ENCODE peak calls at places on chromosomes 11 and 22, in six cellular contexts. E, A, K, M, V and Y are unnamed samples.

GRCh38 chr22:40396882-40397281 is 26.5 kb downstream of the SGSM3 start:
- DNase-seq in E (no peak), A (no peak), K (peak), M (peak), V (no peak), Y (peak)

GRCh38 chr11:36122715-36123114 is 166.5 kb downstream of the COMMD9 start:
- DNase-seq in E (no peak), A (no peak), K (no peak), M (no peak), V (no peak), Y (peak)

GRCh38 chr11:316031-316701 is 2.3 kb downstream of the IFITM1 start:
- DNase-seq in E (no peak), A (peak), K (peak), M (peak), V (no peak), Y (no peak)

GRCh38 chr11:5234390-5234834 is at the start of gene HBD:
- DNase-seq in E (no peak), A (no peak), K (no peak), M (no peak), V (no peak), Y (no peak)

GRCh38 chr11:72770799-72771198 is 18.6 kb upstream of the ARAP1 start:
- DNase-seq in E (no peak), A (no peak), K (no peak), M (no peak), V (no peak), Y (no peak)

GRCh38 chr11:2691991-2692841 is 7.6 kb downstream of the KCNQ1OT1 start:
- DNase-seq in E (no peak), A (no peak), K (no peak), M (no peak), V (no peak), Y (no peak)

GRCh38 chr11:44658451-44658850 is 68.3 kb upstream of the TSPAN18 start:
- DNase-seq in E (no peak), A (no peak), K (peak), M (no peak), V (no peak), Y (no peak)

GRCh38 chr11:124301482-124301881 is 12.3 kb downstream of the OR8D1 start:
- DNase-seq in E (no peak), A (no peak), K (no peak), M (no peak), V (no peak), Y (no peak)

GRCh38 chr22:37953062-37953436 is 352 bp downstream of the C22orf23 start:
- DNase-seq in E (no peak), A (peak), K (no peak), M (peak), V (no peak), Y (no peak)

GRCh38 chr11:63687845-63688244 is 6.5 kb downstream of the RTN3 start:
- DNase-seq in E (no peak), A (no peak), K (no peak), M (no peak), V (no peak), Y (no peak)

GRCh38 chr11:93861808-93862207 is 11.4 kb upstream of the VSTM5 start:
- DNase-seq in E (no peak), A (no peak), K (no peak), M (no peak), V (no peak), Y (no peak)

GRCh38 chr11:15038963-15039362 is 34.4 kb upstream of the CALCB start:
- DNase-seq in E (no peak), A (no peak), K (peak), M (no peak), V (peak), Y (no peak)

GRCh38 chr11:2151500-2152257 is 9.3 kb downstream of the INS start:
- DNase-seq in E (no peak), A (peak), K (peak), M (peak), V (peak), Y (peak)

GRCh38 chr11:44456544-44457270 is 108.8 kb upstream of the CD82 start:
- DNase-seq in E (no peak), A (no peak), K (peak), M (peak), V (peak), Y (peak)

GRCh38 chr11:86990520-86990919 is 35.3 kb upstream of the FZD4 start:
- DNase-seq in E (no peak), A (no peak), K (no peak), M (no peak), V (peak), Y (no peak)

GRCh38 chr11:66548774-66549630 is 2.3 kb downstream of the ACTN3 start:
- DNase-seq in E (no peak), A (no peak), K (no peak), M (no peak), V (no peak), Y (no peak)
- TF ChIP-seq JUND in E (no peak), A (no peak), K (no peak), M (no peak), V (no peak), Y (no peak)

GRCh38 chr11:60528465-60528864 is 13.3 kb downstream of the MS4A13 start:
- DNase-seq in E (no peak), A (no peak), K (no peak), M (no peak), V (no peak), Y (no peak)

GRCh38 chr11:60528934-60529333 is 13.7 kb downstream of the MS4A13 start:
- DNase-seq in E (peak), A (no peak), K (no peak), M (no peak), V (no peak), Y (no peak)

DNA sequence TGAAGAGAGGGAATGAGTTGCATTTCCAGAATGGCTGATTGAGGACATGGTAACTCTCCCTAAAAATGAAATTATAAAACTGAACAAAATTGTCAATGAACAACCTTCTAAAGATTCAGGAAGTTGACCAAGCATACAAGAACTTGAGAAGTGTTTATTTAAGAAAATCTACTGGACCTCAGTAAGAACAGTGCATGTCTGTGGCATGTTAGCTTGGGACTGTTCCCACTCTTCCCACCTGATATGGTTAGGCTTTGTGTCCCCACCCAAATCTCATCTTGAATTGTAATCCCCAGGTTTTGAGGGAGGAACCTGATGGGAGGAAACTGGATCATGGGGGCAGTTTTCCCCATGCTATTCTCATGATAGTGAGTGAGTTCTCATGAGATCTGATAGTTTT is 15.3 kb downstream of the MS4A13 start:
- DNase-seq in E (no peak), A (no peak), K (no peak), M (no peak), V (no peak), Y (no peak)
- TF ChIP-seq JUND in E (no peak), A (no peak), K (no peak), M (no peak), V (no peak), Y (no peak)

DNA sequence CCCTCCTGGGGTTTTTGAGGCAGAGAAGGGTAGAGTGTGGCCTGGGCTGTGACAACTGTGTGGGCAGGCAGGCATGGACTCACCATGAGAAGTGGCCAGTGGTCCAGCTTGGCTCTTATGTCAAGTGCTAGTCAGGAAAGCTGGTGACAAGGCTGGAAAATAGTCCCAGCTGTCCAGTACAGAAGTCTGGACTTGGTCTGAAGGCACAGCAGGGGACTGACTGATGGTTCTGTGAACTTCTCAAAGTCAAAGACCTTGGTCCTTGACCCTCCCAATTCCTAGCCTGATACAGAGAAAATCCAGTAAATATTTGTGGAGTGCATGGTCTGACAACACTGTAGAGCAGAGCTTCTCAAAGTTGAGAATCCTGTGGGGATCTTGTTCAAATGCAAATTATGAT is 1.7 kb downstream of the PPFIBP2 start:
- DNase-seq in E (no peak), A (no peak), K (no peak), M (no peak), V (no peak), Y (no peak)
- TF ChIP-seq JUND in E (no peak), A (no peak), K (no peak), M (no peak), V (no peak), Y (no peak)

DNA sequence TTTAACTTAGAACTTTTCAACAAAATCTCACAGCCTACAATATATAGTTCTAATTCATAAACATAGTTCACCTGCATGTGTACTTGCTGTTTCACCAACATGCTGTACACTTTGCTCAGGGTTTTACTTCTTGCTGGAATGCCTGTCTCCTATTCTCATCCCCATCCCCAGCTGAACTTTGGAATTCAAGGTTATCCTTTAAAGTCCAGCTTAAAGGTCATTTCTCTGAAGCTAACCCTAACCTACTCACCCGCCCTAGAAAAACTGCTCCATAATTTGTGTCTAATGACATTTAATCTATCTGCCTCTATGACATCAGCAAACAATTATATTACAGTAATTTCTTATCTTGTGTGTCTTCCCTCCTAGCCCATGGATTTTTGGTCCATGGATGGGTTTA is 99.3 kb upstream of the APOA1 start:
- DNase-seq in E (no peak), A (no peak), K (no peak), M (no peak), V (no peak), Y (no peak)
- TF ChIP-seq JUND in E (no peak), A (no peak), K (no peak), M (no peak), V (no peak), Y (no peak)

GRCh38 chr22:41801886-41802285 is 1.4 kb downstream of the CCDC134 start:
- DNase-seq in E (no peak), A (no peak), K (no peak), M (no peak), V (no peak), Y (no peak)

GRCh38 chr22:41798736-41799135 is 1.7 kb upstream of the CCDC134 start:
- DNase-seq in E (no peak), A (no peak), K (no peak), M (no peak), V (no peak), Y (no peak)

GRCh38 chr22:41799486-41800347 is 762 bp upstream of the CCDC134 start:
- DNase-seq in E (no peak), A (peak), K (peak), M (peak), V (no peak), Y (no peak)

GRCh38 chr22:41801147-41801819 is 804 bp downstream of the CCDC134 start:
- DNase-seq in E (no peak), A (no peak), K (peak), M (no peak), V (no peak), Y (no peak)

GRCh38 chr22:41800348-41801146 is at the start of gene CCDC134:
- DNase-seq in E (peak), A (peak), K (peak), M (peak), V (peak), Y (peak)
- TF ChIP-seq JUND in E (no peak), A (no peak), K (no peak), M (no peak), V (no peak), Y (no peak)